ENCODE peak calls at places on chromosome 13, in four cellular contexts. H is K562, E is HCT116, X is HepG2. D is an unnamed sample.
A peak's percentile ranks its signal among the peaks of the same experiment; 100 is the strongest.

GRCh38 chr13:70173236-70173959 is 65.1 kb upstream of the KLHL1 start:
- DNase-seq in H (no peak), E (no peak), X (no peak), D (no peak)

GRCh38 chr13:112142401-112142930 is 75.5 kb downstream of the SOX1 start:
- DNase-seq in H (no peak), E (no peak), X (no peak), D (no peak)

GRCh38 chr13:73717632-73718031 is 416.6 kb downstream of the KLF12 start:
- DNase-seq in H (no peak), E (no peak), X (no peak), D (no peak)

GRCh38 chr13:102940143-102940542 is 94.3 kb downstream of the ERCC5 start:
- DNase-seq in H (peak; percentile 2), E (no peak), X (no peak), D (no peak)

GRCh38 chr13:97566907-97567306 is 132.9 kb downstream of the RAP2A start:
- DNase-seq in H (peak; percentile 7), E (no peak), X (no peak), D (no peak)

GRCh38 chr13:83211301-83211700 is 671.0 kb downstream of the SLITRK1 start:
- DNase-seq in H (no peak), E (no peak), X (no peak), D (no peak)

GRCh38 chr13:25874907-25875306 is 176.9 kb downstream of the SHISA2 start:
- DNase-seq in H (no peak), E (no peak), X (no peak), D (no peak)

GRCh38 chr13:99614465-99614885 is 113.2 kb downstream of the TM9SF2 start:
- DNase-seq in H (peak; percentile 65), E (no peak), X (peak; percentile 76), D (no peak)

GRCh38 chr13:67867206-67867605 is 637.1 kb upstream of the PCDH9 start:
- DNase-seq in H (no peak), E (no peak), X (no peak), D (no peak)

GRCh38 chr13:50162001-50162400 is 146.8 kb downstream of the KCNRG start:
- DNase-seq in H (no peak), E (no peak), X (no peak), D (no peak)

GRCh38 chr13:113853518-113854237 is 10.2 kb downstream of the GAS6 start:
- DNase-seq in H (peak; percentile 62), E (no peak), X (no peak), D (no peak)

GRCh38 chr13:44853641-44854040 is 135.6 kb downstream of the NUFIP1 start:
- DNase-seq in H (no peak), E (no peak), X (peak; percentile 90), D (no peak)

GRCh38 chr13:59492030-59492636 is 671.6 kb downstream of the DIAPH3 start:
- DNase-seq in H (no peak), E (no peak), X (no peak), D (no peak)

GRCh38 chr13:113886561-113887112 is 22.8 kb upstream of the GAS6 start:
- DNase-seq in H (no peak), E (no peak), X (no peak), D (no peak)

GRCh38 chr13:87535911-87536310 is 135.3 kb upstream of the SLITRK5 start:
- DNase-seq in H (no peak), E (no peak), X (no peak), D (no peak)

DNA sequence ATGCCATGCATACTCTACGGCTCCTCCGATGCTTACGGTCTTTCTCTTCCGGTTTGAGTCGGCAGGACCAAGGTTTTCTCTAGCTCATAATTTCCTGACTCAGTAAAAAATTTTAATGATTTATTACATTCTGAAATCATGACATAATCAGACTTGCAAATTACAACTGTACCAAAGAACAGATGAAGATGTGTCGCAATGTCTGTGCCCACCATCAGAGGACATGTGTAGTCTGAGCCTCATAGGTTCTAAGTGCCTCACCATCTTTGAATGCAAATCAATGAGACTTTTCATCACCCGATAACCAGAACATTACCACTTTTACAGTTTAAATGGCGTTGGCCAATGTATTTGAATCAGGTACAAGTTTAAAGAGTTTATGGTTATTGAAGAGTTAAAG is 213.1 kb downstream of the NHLRC3 start:
- DNase-seq in H (no peak), E (no peak), X (no peak), D (no peak)
- TF ChIP-seq TCF7L2 in H (no peak), E (no peak), X (no peak), D (no peak)

GRCh38 chr13:33060815-33061214 is 44.6 kb downstream of the KL start:
- DNase-seq in H (no peak), E (no peak), X (no peak), D (no peak)
- H3K36me3 ChIP-seq in H (no peaks in the 10 kb centered on the region), E (no peaks in the 10 kb centered on the region), X (no peaks in the 10 kb centered on the region), D (no peaks in the 10 kb centered on the region)

GRCh38 chr13:30370916-30371521 is 51.3 kb upstream of the UBE2L5 start:
- DNase-seq in H (no peak), E (no peak), X (no peak), D (no peak)
- H3K4me1 ChIP-seq in H (peaks cover 10% of the 10 kb centered on the region), E (peaks cover 10% of the 10 kb centered on the region), X (peaks cover 22% of the 10 kb centered on the region), D (no peaks in the 10 kb centered on the region)

GRCh38 chr13:31444266-31444862 is 244.6 kb downstream of the B3GLCT start:
- DNase-seq in H (no peak), E (no peak), X (no peak), D (no peak)
- TF ChIP-seq TCF7L2 in H (no peak), E (no peak), X (no peak), D (no peak)

GRCh38 chr13:42320375-42320787 is 48.4 kb downstream of the AKAP11 start:
- DNase-seq in H (no peak), E (no peak), X (no peak), D (no peak)
- H3K36me3 ChIP-seq in H (peaks cover 28% of the 10 kb centered on the region), E (peaks cover 3% of the 10 kb centered on the region), X (no peaks in the 10 kb centered on the region), D (no peaks in the 10 kb centered on the region)

DNA sequence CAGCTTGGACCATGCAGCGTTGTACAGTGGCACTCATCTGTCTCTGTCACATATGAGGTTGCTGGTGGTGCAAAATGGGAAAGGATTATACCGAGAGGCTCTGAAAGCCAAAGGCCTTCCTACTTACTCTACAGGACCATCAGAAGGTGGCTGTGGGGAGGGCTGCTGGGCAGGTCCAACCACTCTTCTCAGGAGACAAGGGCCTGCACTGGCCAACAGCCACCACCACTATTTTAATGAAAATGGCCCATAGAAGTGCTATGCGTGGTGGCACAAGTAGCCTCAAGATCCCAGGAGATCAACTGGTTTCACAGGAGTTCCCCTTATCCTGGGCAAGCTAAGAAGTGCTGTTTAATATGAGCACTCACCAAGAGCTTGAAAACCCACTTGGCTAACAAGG is 52.3 kb downstream of the MRPL57 start:
- DNase-seq in H (no peak), E (no peak), X (no peak), D (no peak)
- H3K4me1 ChIP-seq in H (no peaks in the 10 kb centered on the region), E (no peaks in the 10 kb centered on the region), X (peaks cover 44% of the 10 kb centered on the region), D (no peaks in the 10 kb centered on the region)

GRCh38 chr13:110054041-110054440 is 252.9 kb downstream of the COL4A1 start:
- DNase-seq in H (no peak), E (no peak), X (no peak), D (no peak)

GRCh38 chr13:110056640-110057039 is 250.3 kb downstream of the COL4A1 start:
- DNase-seq in H (no peak), E (no peak), X (no peak), D (no peak)

GRCh38 chr13:110057052-110057451 is 249.9 kb downstream of the COL4A1 start:
- DNase-seq in H (no peak), E (no peak), X (no peak), D (no peak)

DNA sequence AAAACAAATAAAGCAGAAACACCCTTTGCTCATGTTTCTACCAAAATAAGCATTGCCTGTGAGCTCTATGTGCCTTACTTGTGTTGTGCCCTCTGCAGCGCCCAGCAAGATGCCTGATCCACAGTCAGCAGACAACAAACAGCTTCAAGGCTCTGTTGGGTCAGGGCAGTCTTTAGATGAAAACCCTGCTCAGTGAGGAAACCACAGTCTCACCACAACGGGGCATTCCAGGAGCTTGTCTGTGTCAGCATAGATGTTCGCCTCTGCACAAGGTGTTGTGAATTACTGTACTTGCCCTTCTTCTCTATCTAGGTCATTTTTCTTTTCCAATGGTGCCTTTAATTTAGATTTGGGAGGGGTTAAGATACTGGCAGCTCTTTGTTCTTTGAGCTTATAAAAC is 251.9 kb downstream of the COL4A1 start:
- DNase-seq in H (no peak), E (no peak), X (no peak), D (no peak)
- TF ChIP-seq TCF7L2 in H (no peak), E (no peak), X (no peak), D (no peak)

DNA sequence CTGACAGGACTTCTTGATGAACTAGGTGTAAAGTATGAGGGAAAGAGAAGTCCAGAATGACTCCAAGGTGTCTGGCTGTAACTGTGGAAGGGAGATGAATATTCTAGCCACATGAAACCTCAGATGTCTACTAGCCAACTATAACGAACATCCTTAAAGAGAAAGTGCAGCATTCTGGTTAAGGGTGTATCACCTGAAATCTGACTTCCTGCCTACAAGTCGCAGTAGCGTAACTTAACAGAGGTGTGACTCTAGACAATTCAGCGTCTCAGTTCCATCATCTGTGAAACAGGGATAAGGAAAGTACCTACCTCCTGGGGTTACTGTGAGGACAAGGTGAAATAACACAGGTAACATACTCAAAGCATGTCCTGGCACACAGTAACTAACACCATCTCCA is 145.7 kb upstream of the FBXL3 start:
- DNase-seq in H (no peak), E (no peak), X (no peak), D (no peak)
- H3K36me3 ChIP-seq in H (peaks cover 28% of the 10 kb centered on the region), E (peaks cover 13% of the 10 kb centered on the region), X (peaks cover 6% of the 10 kb centered on the region), D (peaks cover 4% of the 10 kb centered on the region)